ENCODE peak calls at places on chromosomes 3 and 15, in nine cellular contexts. R is CD8-positive, alpha-beta T cell; N is pancreas; D is RWPE2; M is CD4-positive, alpha-beta memory T cell; L is lung; U is fibroblast of villous mesenchyme; E is fibroblast of lung; W is prostate gland. X is an unnamed sample.

GRCh38 chr15:45678459-45679178 is 43.8 kb downstream of the SQOR start:
- DNase-seq in R (no peak), N (no peak), D (no peak), M (no peak), L (no peak), U (peak), E (no peak), W (no peak), X (no peak)

GRCh38 chr3:166829896-166830295 is 550.2 kb downstream of the ZBBX start:
- DNase-seq in R (no peak), N (no peak), D (no peak), M (no peak), L (no peak), U (peak), E (no peak), W (no peak), X (no peak)

GRCh38 chr3:19947549-19948071 is 713 bp downstream of the RAB5A start:
- DNase-seq in R (peak), N (peak), D (peak), M (peak), L (peak), U (peak), E (peak), W (peak), X (no peak)

GRCh38 chr15:36294359-36294758 is 285.1 kb upstream of the CDIN1 start:
- DNase-seq in R (no peak), N (no peak), D (no peak), M (no peak), L (no peak), U (no peak), E (peak), W (no peak), X (no peak)

GRCh38 chr15:31869640-31870335 is 160.5 kb upstream of the CHRNA7 start:
- DNase-seq in R (no peak), N (peak), D (no peak), M (no peak), L (no peak), U (no peak), E (no peak), W (no peak), X (no peak)

GRCh38 chr15:71252036-71252898 is 137.0 kb downstream of the THSD4 start:
- DNase-seq in R (no peak), N (no peak), D (peak), M (no peak), L (no peak), U (peak), E (peak), W (no peak), X (no peak)

GRCh38 chr3:16885948-16886683 is 1.4 kb downstream of the PLCL2 start:
- DNase-seq in R (no peak), N (no peak), D (no peak), M (no peak), L (no peak), U (peak), E (no peak), W (no peak), X (no peak)

GRCh38 chr3:72234394-72234793 is 449.4 kb upstream of the PROK2 start:
- DNase-seq in R (no peak), N (no peak), D (no peak), M (no peak), L (peak), U (peak), E (peak), W (peak), X (no peak)

GRCh38 chr3:151426337-151426648 is 34.6 kb downstream of the IGSF10 start:
- DNase-seq in R (no peak), N (no peak), D (no peak), M (no peak), L (no peak), U (no peak), E (no peak), W (no peak), X (no peak)

GRCh38 chr3:159732172-159733111 is 256.2 kb upstream of the IL12A start:
- DNase-seq in R (no peak), N (no peak), D (peak), M (no peak), L (peak), U (peak), E (peak), W (peak), X (no peak)

GRCh38 chr15:23897576-23897975 is 210.5 kb upstream of the NDN start:
- DNase-seq in R (no peak), N (no peak), D (no peak), M (no peak), L (no peak), U (no peak), E (no peak), W (no peak), X (no peak)

GRCh38 chr15:23897091-23897490 is 210.0 kb upstream of the NDN start:
- DNase-seq in R (no peak), N (no peak), D (no peak), M (no peak), L (no peak), U (no peak), E (no peak), W (no peak), X (no peak)
- H3K4me3 ChIP-seq in R (no peak), N (no peak), D (no peak), M (no peak), L (no peak), U (no peak), E (no peak), W (no peak), X (no peak)

DNA sequence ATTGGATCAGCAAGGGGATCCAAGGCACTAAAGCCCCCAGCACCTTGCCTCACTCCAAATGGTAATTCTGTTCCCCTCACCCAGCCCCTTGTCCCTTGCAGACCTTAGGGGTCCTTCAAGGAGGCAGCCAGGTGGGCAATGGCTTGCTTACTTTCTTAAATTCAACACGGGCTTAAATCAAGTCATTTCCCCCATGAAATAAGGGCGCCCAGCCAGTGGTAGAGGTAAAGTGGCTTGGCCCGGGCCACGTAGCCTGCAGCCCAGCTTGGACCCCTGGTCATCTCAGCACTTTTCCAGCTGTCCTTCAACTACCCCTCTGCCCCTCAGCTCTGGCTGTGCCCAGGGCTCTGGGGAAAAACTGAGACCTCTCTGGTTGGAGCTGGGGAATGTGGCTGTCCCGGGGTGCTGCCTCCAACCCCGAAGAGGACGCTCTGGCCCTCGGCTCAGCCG is 1.2 kb downstream of the PSTPIP1 start:
- DNase-seq in R (no peak), N (no peak), D (peak), M (no peak), L (no peak), U (no peak), E (no peak), W (no peak), X (no peak)
- H3K4me3 ChIP-seq in R (peak), N (no peak), D (no peak), M (peak), L (no peak), U (no peak), E (no peak), W (no peak), X (no peak)

DNA sequence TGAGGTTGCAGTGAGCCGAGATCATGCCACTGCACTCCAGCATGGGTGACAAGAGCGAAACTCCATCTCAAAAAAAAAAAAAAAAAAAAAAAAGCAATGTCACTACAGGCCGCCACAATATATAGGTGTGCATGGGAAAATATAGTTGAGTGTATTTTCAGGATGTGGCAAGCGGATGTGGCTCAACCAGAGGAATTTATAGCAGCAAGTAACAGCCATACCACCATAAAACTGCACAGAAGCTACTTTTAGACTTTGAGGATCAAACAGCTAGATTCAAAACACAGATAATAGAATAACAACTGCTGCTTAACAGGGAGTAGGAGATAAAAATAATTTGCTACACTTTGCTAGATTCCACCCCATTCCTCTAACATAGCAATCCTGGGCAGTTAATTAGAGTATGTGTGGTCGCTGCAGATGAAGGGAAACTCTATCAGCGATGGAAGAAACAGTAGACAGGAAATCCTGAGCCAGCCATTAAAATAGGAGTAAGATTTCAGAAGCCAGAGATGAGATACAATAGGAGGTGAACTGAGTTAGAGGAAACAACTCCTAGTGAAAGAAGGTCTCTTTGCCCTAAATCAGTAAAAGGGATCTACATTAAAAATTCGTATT is 318.7 kb upstream of the STT3B start:
- DNase-seq in R (no peak), N (no peak), D (no peak), M (peak), L (no peak), U (peak), E (no peak), W (no peak), X (no peak)
- H3K4me3 ChIP-seq in R (no peak), N (no peak), D (no peak), M (no peak), L (no peak), U (no peak), E (no peak), W (no peak), X (no peak)

DNA sequence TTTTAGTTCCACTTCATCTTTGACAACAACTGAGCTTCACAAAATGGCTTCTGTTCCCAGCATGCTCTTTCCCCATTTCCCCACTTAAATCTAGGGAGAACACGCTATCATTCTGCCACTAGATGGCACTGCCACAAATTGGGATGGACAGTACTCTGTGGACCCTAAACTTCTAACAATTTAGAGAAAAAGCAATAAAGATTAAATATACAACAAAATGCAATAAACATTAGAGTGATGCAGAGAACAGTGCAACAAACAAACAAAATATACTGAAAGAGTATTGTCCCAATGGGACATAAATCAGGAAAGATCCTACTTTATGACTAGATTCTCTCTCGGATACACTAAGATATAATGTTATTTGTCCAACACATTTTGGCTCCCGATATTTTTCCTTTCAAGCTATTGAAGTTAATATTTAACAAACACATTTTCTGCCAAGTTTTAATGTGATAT is 169.7 kb upstream of the TMCO5A start:
- DNase-seq in R (no peak), N (peak), D (no peak), M (peak), L (no peak), U (peak), E (peak), W (no peak), X (peak)
- H3K4me3 ChIP-seq in R (no peak), N (no peak), D (no peak), M (no peak), L (no peak), U (no peak), E (no peak), W (no peak), X (no peak)

GRCh38 chr3:43388188-43388587 is 101.8 kb downstream of the SNRK start:
- DNase-seq in R (no peak), N (peak), D (no peak), M (no peak), L (no peak), U (no peak), E (no peak), W (no peak), X (no peak)

GRCh38 chr3:43391621-43392020 is 105.3 kb downstream of the SNRK start:
- DNase-seq in R (no peak), N (peak), D (no peak), M (no peak), L (no peak), U (no peak), E (no peak), W (no peak), X (no peak)

GRCh38 chr3:43388909-43389308 is 102.6 kb downstream of the SNRK start:
- DNase-seq in R (no peak), N (no peak), D (no peak), M (peak), L (no peak), U (peak), E (no peak), W (no peak), X (no peak)

GRCh38 chr3:43390255-43390588 is 103.9 kb downstream of the SNRK start:
- DNase-seq in R (no peak), N (peak), D (no peak), M (no peak), L (no peak), U (no peak), E (no peak), W (no peak), X (no peak)

GRCh38 chr3:43389388-43390254 is 103.3 kb downstream of the SNRK start:
- DNase-seq in R (peak), N (peak), D (no peak), M (peak), L (peak), U (peak), E (peak), W (no peak), X (no peak)
- H3K4me3 ChIP-seq in R (peak), N (no peak), D (no peak), M (peak), L (no peak), U (no peak), E (no peak), W (no peak), X (no peak)

GRCh38 chr15:52515343-52515742 is 13.3 kb downstream of the MYO5A start:
- DNase-seq in R (no peak), N (no peak), D (no peak), M (no peak), L (no peak), U (no peak), E (no peak), W (no peak), X (no peak)
- H3K4me3 ChIP-seq in R (no peak), N (no peak), D (no peak), M (no peak), L (no peak), U (no peak), E (no peak), W (no peak), X (no peak)

GRCh38 chr3:13020159-13020558 is 53.1 kb downstream of the IQSEC1 start:
- DNase-seq in R (no peak), N (no peak), D (no peak), M (no peak), L (no peak), U (no peak), E (no peak), W (no peak), X (no peak)

GRCh38 chr3:13018561-13019242 is 54.5 kb downstream of the IQSEC1 start:
- DNase-seq in R (no peak), N (no peak), D (no peak), M (no peak), L (no peak), U (no peak), E (no peak), W (no peak), X (no peak)

GRCh38 chr3:13018039-13018431 is 55.2 kb downstream of the IQSEC1 start:
- DNase-seq in R (no peak), N (no peak), D (no peak), M (no peak), L (no peak), U (no peak), E (no peak), W (no peak), X (no peak)

GRCh38 chr3:13019706-13020105 is 53.5 kb downstream of the IQSEC1 start:
- DNase-seq in R (no peak), N (no peak), D (no peak), M (no peak), L (no peak), U (no peak), E (no peak), W (no peak), X (no peak)

DNA sequence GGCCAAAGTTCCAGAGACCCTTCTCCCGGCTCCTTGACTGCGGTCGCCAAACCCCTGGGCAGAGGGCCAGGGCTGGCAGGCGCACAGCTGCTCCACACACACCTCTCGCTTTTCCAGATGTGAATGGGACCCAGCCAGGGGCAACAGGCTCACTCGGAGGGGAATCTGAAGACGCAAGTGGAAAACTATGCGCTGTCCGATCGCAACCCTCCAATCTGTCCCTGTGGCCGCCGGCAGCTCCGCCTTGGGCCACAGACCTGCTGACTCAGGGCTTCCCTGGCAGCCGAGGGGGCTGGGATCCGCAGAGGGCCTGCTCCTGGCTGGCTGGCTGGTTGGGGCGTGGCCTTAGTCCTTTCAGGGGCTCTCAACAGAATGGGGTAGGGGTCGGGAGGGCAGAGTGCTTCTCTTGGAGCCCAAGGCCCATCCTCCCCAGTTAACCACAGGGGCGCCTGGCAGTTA is 54.0 kb downstream of the IQSEC1 start:
- DNase-seq in R (no peak), N (no peak), D (no peak), M (no peak), L (no peak), U (peak), E (peak), W (no peak), X (peak)
- H3K4me3 ChIP-seq in R (no peak), N (no peak), D (no peak), M (no peak), L (no peak), U (peak), E (no peak), W (no peak), X (no peak)

GRCh38 chr3:124364230-124365022 is 365.8 kb upstream of the UMPS start:
- DNase-seq in R (no peak), N (no peak), D (no peak), M (no peak), L (no peak), U (no peak), E (no peak), W (no peak), X (no peak)
- H3K4me3 ChIP-seq in R (no peak), N (no peak), D (no peak), M (no peak), L (no peak), U (no peak), E (no peak), W (no peak), X (no peak)

GRCh38 chr3:42439461-42440075 is 29.2 kb upstream of the LYZL4 start:
- DNase-seq in R (no peak), N (no peak), D (no peak), M (no peak), L (no peak), U (no peak), E (no peak), W (no peak), X (no peak)
- H3K4me3 ChIP-seq in R (no peak), N (no peak), D (no peak), M (no peak), L (no peak), U (no peak), E (no peak), W (no peak), X (no peak)

GRCh38 chr3:126952261-126952982 is 30.5 kb upstream of the PLXNA1 start:
- DNase-seq in R (no peak), N (no peak), D (peak), M (no peak), L (no peak), U (no peak), E (no peak), W (no peak), X (no peak)

GRCh38 chr3:126952983-126953660 is 29.8 kb upstream of the PLXNA1 start:
- DNase-seq in R (no peak), N (no peak), D (peak), M (no peak), L (no peak), U (no peak), E (no peak), W (no peak), X (no peak)

GRCh38 chr3:126956361-126956760 is 26.6 kb upstream of the PLXNA1 start:
- DNase-seq in R (no peak), N (no peak), D (peak), M (no peak), L (no peak), U (no peak), E (no peak), W (peak), X (no peak)

GRCh38 chr3:126955004-126955790 is 27.7 kb upstream of the PLXNA1 start:
- DNase-seq in R (no peak), N (no peak), D (peak), M (no peak), L (no peak), U (no peak), E (no peak), W (no peak), X (no peak)

DNA sequence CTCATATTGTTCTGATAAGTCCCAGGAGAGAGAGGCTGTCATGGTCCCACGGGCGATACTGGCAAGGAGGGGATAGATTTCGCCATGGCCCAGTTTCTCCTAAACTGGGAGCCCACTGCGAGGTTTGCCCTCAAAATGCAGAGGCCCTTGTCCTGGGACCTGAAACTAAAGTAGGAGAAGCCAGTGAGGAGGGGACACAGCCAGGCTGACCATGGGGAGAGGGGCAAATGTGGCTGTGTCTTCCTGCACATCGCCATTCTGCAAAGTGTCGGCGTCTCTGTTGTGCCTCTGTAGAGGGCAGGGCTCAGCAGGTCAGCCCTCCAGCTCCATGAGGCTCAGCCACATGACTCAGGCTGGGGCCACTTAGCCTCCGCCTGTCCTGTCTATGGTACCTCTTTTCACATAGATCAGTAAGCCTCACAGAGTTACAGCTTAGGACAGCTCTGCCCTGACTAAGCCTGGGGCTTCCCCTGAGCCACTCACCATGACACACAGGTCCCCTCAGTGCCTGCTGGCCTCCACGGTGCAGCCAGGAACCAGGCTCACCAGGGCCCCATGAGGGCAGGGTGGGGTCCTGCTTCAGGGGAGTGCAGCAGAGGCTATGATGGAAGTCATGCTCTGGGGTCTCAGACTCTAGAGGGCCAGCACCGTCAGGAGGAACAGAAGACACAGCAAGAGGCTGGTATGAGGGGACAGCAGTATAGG is 28.6 kb upstream of the PLXNA1 start:
- DNase-seq in R (no peak), N (no peak), D (peak), M (no peak), L (no peak), U (no peak), E (no peak), W (no peak), X (no peak)
- H3K4me3 ChIP-seq in R (no peak), N (no peak), D (no peak), M (no peak), L (no peak), U (no peak), E (no peak), W (no peak), X (no peak)